ENCODE peak calls at places on chromosomes 6 and 20, in nine cellular contexts. C is osteocyte, U is pancreas, J is ovary, I is Calu3, T is A673, K is cardiac fibroblast, F is Peyer's patch, W is WTC11. V is an unnamed sample.

GRCh38 chr20:25418779-25419178 is 11.3 kb downstream of the GINS1 start:
- DNase-seq in J (no peak), U (no peak), I (no peak), F (no peak), W (no peak), T (no peak), K (no peak), C (no peak), V (no peak)

GRCh38 chr6:138722425-138723371 is 50.9 kb upstream of the CCDC28A start:
- DNase-seq in J (no peak), I (no peak), F (no peak), T (peak; percentile 62), U (no peak), C (no peak), K (peak; percentile 55), W (no peak), V (peak; percentile 87)

GRCh38 chr6:15411766-15412165 is 165.9 kb downstream of the JARID2 start:
- DNase-seq in C (no peak), T (no peak), W (no peak), K (no peak), J (no peak), F (no peak), I (no peak), U (no peak), V (no peak)

GRCh38 chr6:43636312-43636667 is 650 bp downstream of the MAD2L1BP start:
- DNase-seq in U (no peak), C (no peak), J (no peak), I (no peak), T (no peak), F (no peak), W (no peak), K (peak; percentile 24), V (no peak)

GRCh38 chr6:73606428-73606827 is 47.4 kb downstream of the SLC17A5 start:
- DNase-seq in T (no peak), U (no peak), K (no peak), C (no peak), W (no peak), J (no peak), F (no peak), I (peak; percentile 4), V (no peak)

GRCh38 chr20:43349841-43350240 is 107.9 kb upstream of the SRSF6 start:
- DNase-seq in K (no peak), W (no peak), U (no peak), T (no peak), I (no peak), C (no peak), F (no peak), J (no peak), V (no peak)

GRCh38 chr6:139017227-139017626 is 11.3 kb upstream of the ABRACL start:
- DNase-seq in W (no peak), J (no peak), F (no peak), T (no peak), K (peak; percentile 16), I (no peak), C (no peak), U (no peak), V (no peak)

GRCh38 chr6:7960848-7961247 is 50.3 kb upstream of the TXNDC5 start:
- DNase-seq in J (no peak), C (no peak), T (no peak), I (no peak), F (no peak), U (no peak), W (no peak), K (no peak), V (no peak)

GRCh38 chr6:132320007-132320406 is 81.3 kb downstream of the MOXD1 start:
- DNase-seq in C (no peak), W (no peak), I (no peak), J (no peak), K (peak; percentile 51), T (no peak), U (no peak), F (no peak), V (peak; percentile 42)

GRCh38 chr6:11209941-11210340 is 22.5 kb downstream of the NEDD9 start:
- DNase-seq in U (no peak), F (no peak), J (no peak), T (peak; percentile 73), I (no peak), K (peak; percentile 70), W (no peak), C (no peak), V (no peak)

GRCh38 chr6:39843305-39844020 is 51.3 kb downstream of the DAAM2 start:
- DNase-seq in T (no peak), J (no peak), U (no peak), K (peak; percentile 36), I (no peak), W (no peak), F (no peak), C (no peak), V (no peak)
- TF ChIP-seq CTCF in T (peak; percentile 24), J (no peak), U (no peak), K (peak; percentile 38), I (no peak), W (no peak), F (no peak), C (peak; percentile 13), V (no peak)

GRCh38 chr6:129672883-129673631 is 36.9 kb downstream of the ARHGAP18 start:
- DNase-seq in C (no peak), I (no peak), F (no peak), T (peak; percentile 78), U (no peak), W (no peak), J (no peak), K (peak; percentile 73), V (peak; percentile 66)

GRCh38 chr6:129672345-129672691 is 37.7 kb downstream of the ARHGAP18 start:
- DNase-seq in U (no peak), J (no peak), C (no peak), K (peak; percentile 44), F (no peak), W (no peak), I (no peak), T (no peak), V (no peak)

GRCh38 chr6:129670634-129671033 is 39.3 kb downstream of the ARHGAP18 start:
- DNase-seq in W (no peak), J (no peak), C (no peak), K (no peak), T (no peak), F (no peak), I (no peak), U (no peak), V (no peak)

GRCh38 chr6:129673758-129674157 is 36.2 kb downstream of the ARHGAP18 start:
- DNase-seq in I (no peak), C (no peak), F (no peak), K (no peak), T (peak; percentile 38), W (no peak), U (no peak), J (no peak), V (no peak)

DNA sequence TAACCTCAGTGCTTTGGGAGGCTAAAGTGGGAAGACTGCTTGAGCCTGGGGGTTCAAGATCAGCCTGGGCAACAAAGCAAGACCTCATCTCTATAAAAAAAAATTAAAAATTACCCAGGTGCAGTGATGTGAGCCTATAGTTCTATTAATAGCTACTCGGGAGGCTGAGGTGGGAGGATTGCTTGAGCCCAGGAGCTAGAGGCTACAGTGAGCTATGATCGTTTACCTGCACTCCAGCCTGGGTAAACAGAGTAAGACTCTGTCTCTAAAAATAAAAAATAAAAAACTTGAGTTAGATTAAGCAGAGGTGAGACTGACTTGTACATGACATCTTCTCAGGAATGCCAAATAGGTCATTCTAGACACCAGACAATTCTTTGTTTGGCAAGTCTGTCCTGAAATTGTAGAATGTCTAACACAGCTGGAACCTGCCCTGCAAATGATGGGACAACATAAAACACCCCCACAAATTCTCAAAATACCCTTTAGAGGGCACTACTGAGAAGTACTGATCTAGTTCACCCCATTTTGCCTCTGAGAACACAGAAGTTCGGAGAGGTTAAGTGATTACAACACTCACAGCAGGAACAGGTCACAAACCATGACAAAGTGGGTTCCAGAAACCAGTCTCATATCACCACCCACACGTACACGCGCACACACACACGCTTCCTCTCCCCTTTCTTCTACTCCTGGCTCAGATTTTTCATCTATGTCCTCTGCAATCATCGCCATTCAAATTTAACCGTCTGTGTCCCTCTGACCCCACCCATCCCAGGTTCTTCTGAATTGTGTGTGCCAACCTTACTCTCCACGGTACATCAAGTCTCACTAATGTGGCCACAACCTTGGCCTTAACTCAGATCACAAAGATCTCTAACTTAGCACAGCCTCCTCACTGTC is 38.3 kb downstream of the ARHGAP18 start:
- DNase-seq in T (peak; percentile 53), C (no peak), J (no peak), U (no peak), I (no peak), W (no peak), K (no peak), F (no peak), V (no peak)
- TF ChIP-seq CTCF in T (peak; percentile 45), C (peak; percentile 20), J (no peak), U (no peak), I (peak; percentile 31), W (no peak), K (no peak), F (peak; percentile 43), V (peak; percentile 44)

GRCh38 chr6:30213654-30213998 is 420 bp upstream of the TRIM26 start:
- DNase-seq in I (no peak), C (no peak), J (no peak), K (no peak), U (no peak), F (no peak), T (no peak), W (no peak), V (no peak)
- TF ChIP-seq CTCF in I (no peak), C (no peak), J (no peak), K (no peak), U (no peak), F (no peak), T (no peak), W (no peak), V (no peak)

GRCh38 chr6:36139431-36139830 is 9.1 kb downstream of the MAPK13 start:
- DNase-seq in W (peak; percentile 71), U (no peak), J (no peak), K (peak; percentile 51), I (peak; percentile 49), C (no peak), T (peak; percentile 36), F (no peak), V (no peak)
- TF ChIP-seq CTCF in W (peak; percentile 21), U (no peak), J (no peak), K (peak; percentile 21), I (no peak), C (peak; percentile 25), T (peak; percentile 45), F (no peak), V (peak; percentile 52)

GRCh38 chr6:118735320-118735719 is 83.9 kb upstream of the CEP85L start:
- DNase-seq in C (no peak), F (no peak), I (peak; percentile 15), U (no peak), J (no peak), T (peak; percentile 37), K (peak; percentile 23), W (peak; percentile 44), V (no peak)
- TF ChIP-seq CTCF in C (peak; percentile 40), F (peak; percentile 36), I (peak; percentile 24), U (no peak), J (no peak), T (peak; percentile 56), K (peak; percentile 48), W (no peak), V (peak; percentile 70)

DNA sequence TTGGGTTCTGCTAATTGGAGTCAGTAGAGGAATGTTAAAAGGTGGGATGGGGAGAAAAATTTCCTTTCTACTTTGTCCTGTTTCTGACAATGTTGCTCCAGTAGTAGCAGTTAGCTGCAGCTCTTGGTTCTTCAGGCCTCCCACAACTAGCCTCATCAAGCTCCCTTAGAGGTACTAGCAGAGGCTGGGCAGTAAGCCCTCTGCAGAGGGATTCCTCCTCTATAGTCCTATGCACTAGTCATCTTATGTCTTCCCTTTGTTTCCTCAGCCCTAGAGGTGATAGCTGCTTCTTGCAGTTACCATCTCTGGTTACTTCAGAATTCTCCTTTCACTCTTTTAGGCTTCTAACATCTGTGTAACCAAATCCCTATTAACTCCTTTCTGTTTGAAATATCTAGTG is 99.8 kb downstream of the FILIP1 start:
- DNase-seq in F (no peak), C (no peak), U (no peak), J (no peak), W (no peak), K (no peak), I (no peak), T (no peak), V (no peak)
- TF ChIP-seq CTCF in F (no peak), C (no peak), U (no peak), J (no peak), W (no peak), K (no peak), I (no peak), T (no peak), V (no peak)